ENCODE peak calls at places on chromosomes 7 and 10, in four cellular contexts. E is sigmoid colon, Q is suprapubic skin, D is ovary. N is an unnamed sample.
A peak's percentile ranks its signal among the peaks of the same experiment; 100 is the strongest.

GRCh38 chr7:157871681-157872080 is 534.9 kb downstream of the DNAJB6 start:
- DNase-seq in Q (no peak), D (no peak), E (no peak), N (no peak)

GRCh38 chr7:47404005-47404404 is 177.9 kb downstream of the TNS3 start:
- DNase-seq in Q (peak; percentile 29), E (no peak), D (no peak), N (peak; percentile 2)

GRCh38 chr7:137634356-137634755 is 212.4 kb downstream of the DGKI start:
- DNase-seq in D (no peak), E (no peak), Q (no peak), N (no peak)

GRCh38 chr7:73851410-73852338 is 9.3 kb upstream of the TMEM270 start:
- DNase-seq in Q (no peak), D (no peak), E (no peak), N (no peak)

GRCh38 chr10:94023909-94024308 is 30.2 kb downstream of the PLCE1 start:
- DNase-seq in D (no peak), Q (no peak), E (no peak), N (no peak)

GRCh38 chr7:50733552-50733951 is 49.1 kb downstream of the GRB10 start:
- DNase-seq in Q (no peak), D (no peak), E (no peak), N (no peak)

GRCh38 chr7:28773423-28774129 is 184.6 kb downstream of the TRIL start:
- DNase-seq in D (no peak), Q (no peak), E (no peak), N (peak; percentile 31)

GRCh38 chr7:134452419-134452827 is 6.5 kb downstream of the AKR1B1 start:
- DNase-seq in Q (no peak), E (no peak), D (no peak), N (no peak)

GRCh38 chr10:29026065-29026797 is 262.6 kb upstream of the LYZL1 start:
- DNase-seq in D (no peak), Q (no peak), E (no peak), N (no peak)

GRCh38 chr7:20777377-20778062 is 9.2 kb downstream of the SP8 start:
- DNase-seq in D (no peak), E (no peak), Q (no peak), N (no peak)

GRCh38 chr7:102985176-102985783 is 72.5 kb downstream of the LRRC17 start:
- DNase-seq in Q (no peak), E (no peak), D (no peak), N (no peak)

GRCh38 chr10:44977287-44978212 is 1.1 kb downstream of the DEPP1 start:
- DNase-seq in E (peak; percentile 69), Q (peak; percentile 83), D (peak; percentile 62), N (peak; percentile 20)

GRCh38 chr10:70695241-70696030 is 23.1 kb downstream of the ADAMTS14 start:
- DNase-seq in D (no peak), Q (no peak), E (no peak), N (no peak)

GRCh38 chr7:69947998-69948397 is 349.7 kb downstream of the AUTS2 start:
- DNase-seq in D (no peak), E (no peak), Q (no peak), N (no peak)

GRCh38 chr10:416091-416515 is 273.4 kb downstream of the DIP2C start:
- DNase-seq in D (no peak), Q (no peak), E (no peak), N (no peak)

GRCh38 chr7:158315881-158316280 is 271.7 kb downstream of the PTPRN2 start:
- DNase-seq in Q (no peak), D (no peak), E (no peak), N (no peak)

GRCh38 chr10:92124524-92125168 is 166.2 kb downstream of the CPEB3 start:
- DNase-seq in E (no peak), D (no peak), Q (no peak), N (peak; percentile 39)

GRCh38 chr7:94297397-94297838 is 97.3 kb upstream of the COL1A2 start:
- DNase-seq in E (peak; percentile 93), D (peak; percentile 71), Q (peak; percentile 82), N (peak; percentile 48)

GRCh38 chr10:79081353-79082034 is 12.7 kb downstream of the ZMIZ1 start:
- DNase-seq in E (no peak), Q (no peak), D (no peak), N (no peak)

GRCh38 chr7:83038787-83039186 is 123.9 kb downstream of the PCLO start:
- DNase-seq in D (no peak), E (no peak), Q (no peak), N (no peak)

GRCh38 chr7:41745451-41745850 is 42.6 kb upstream of the INHBA start:
- DNase-seq in D (no peak), E (no peak), Q (no peak), N (no peak)

GRCh38 chr10:48455392-48456151 is 149.1 kb downstream of the MAPK8 start:
- DNase-seq in Q (peak; percentile 69), D (peak; percentile 27), E (peak; percentile 54), N (no peak)

GRCh38 chr7:35037526-35038339 is 448 bp upstream of the DPY19L1 start:
- DNase-seq in Q (peak; percentile 90), D (peak; percentile 97), E (peak; percentile 96), N (peak; percentile 96)

GRCh38 chr10:122325235-122325634 is 49.3 kb upstream of the PLEKHA1 start:
- DNase-seq in D (no peak), Q (peak; percentile 62), E (no peak), N (no peak)

GRCh38 chr7:43465581-43466554 is 117.0 kb upstream of the STK17A start:
- DNase-seq in D (no peak), E (no peak), Q (no peak), N (no peak)

GRCh38 chr10:6297951-6298381 is 95.2 kb downstream of the PFKFB3 start:
- DNase-seq in Q (no peak), D (no peak), E (no peak), N (peak; percentile 25)

GRCh38 chr10:34661580-34661979 is 153.5 kb downstream of the PARD3 start:
- DNase-seq in E (no peak), D (no peak), Q (no peak), N (no peak)

GRCh38 chr7:12398186-12398585 is 5.5 kb downstream of the VWDE start:
- DNase-seq in D (no peak), E (no peak), Q (no peak), N (no peak)

GRCh38 chr7:41987-42386 is 150.4 kb upstream of the FAM20C start:
- DNase-seq in D (no peak), E (no peak), Q (peak; percentile 26), N (no peak)

GRCh38 chr10:113062977-113063967 is 113.2 kb downstream of the TCF7L2 start:
- DNase-seq in D (no peak), E (no peak), Q (no peak), N (no peak)

GRCh38 chr7:108222236-108222892 is 92.2 kb upstream of the LAMB4 start:
- DNase-seq in E (no peak), D (no peak), Q (no peak), N (no peak)

GRCh38 chr10:104577861-104578480 is 63.1 kb upstream of the SORCS3 start:
- DNase-seq in Q (no peak), D (no peak), E (no peak), N (no peak)

GRCh38 chr7:112649560-112649959 is 140.6 kb downstream of the TMEM168 start:
- DNase-seq in D (no peak), E (no peak), Q (no peak), N (no peak)

GRCh38 chr7:18666107-18666728 is 170.7 kb downstream of the HDAC9 start:
- DNase-seq in Q (peak; percentile 86), E (peak; percentile 87), D (peak; percentile 54), N (peak; percentile 81)

GRCh38 chr7:114539575-114539974 is 125.0 kb downstream of the FOXP2 start:
- DNase-seq in Q (no peak), D (peak; percentile 36), E (no peak), N (peak; percentile 7)

GRCh38 chr10:104327745-104328635 is 10.3 kb downstream of the ITPRIP start:
- DNase-seq in E (peak; percentile 81), Q (peak; percentile 80), D (peak; percentile 70), N (no peak)

GRCh38 chr10:68586622-68587325 is 26.6 kb downstream of the TET1 start:
- DNase-seq in Q (no peak), D (no peak), E (no peak), N (no peak)

GRCh38 chr10:61465807-61466425 is 12.7 kb upstream of the TMEM26 start:
- DNase-seq in Q (no peak), E (no peak), D (no peak), N (no peak)

GRCh38 chr7:36303202-36304098 is 86.2 kb upstream of the ANLN start:
- DNase-seq in D (peak; percentile 71), Q (peak; percentile 91), E (peak; percentile 92), N (peak; percentile 54)
- TF ChIP-seq EP300 in D (no peak), Q (no peak), E (peak; percentile 2), N (no peak)

DNA sequence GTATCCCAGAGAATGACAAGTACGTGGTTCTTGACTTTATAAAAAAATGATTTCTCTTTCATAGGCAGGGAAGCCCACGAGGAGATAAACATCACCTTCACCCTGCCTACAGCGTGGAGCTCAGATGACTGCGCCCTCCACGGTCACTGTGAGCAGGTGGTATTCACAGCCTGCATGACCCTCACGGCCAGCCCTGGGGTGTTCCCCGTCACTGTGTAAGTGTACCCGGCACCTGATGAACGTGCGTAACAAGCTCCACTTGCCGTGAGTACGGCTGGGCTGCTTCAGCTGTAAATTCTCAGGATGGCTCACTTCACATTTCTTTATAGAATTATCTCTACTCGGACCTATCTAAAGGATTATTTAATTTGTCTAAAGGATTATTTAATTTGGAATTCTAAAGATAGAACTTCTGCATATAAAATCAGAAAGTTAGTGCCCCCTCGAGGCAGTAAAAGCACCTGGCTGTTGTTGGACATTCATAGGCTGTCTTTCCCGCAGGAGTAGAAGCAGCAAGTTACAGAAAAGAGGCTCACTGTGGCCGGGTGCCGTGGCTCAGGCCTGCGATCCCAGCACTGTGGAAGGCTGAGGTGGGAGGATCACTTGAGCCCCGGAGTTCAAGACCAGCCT is 27.6 kb downstream of the TMEM248 start:
- DNase-seq in E (no peak), D (no peak), Q (no peak), N (no peak)
- TF ChIP-seq CTCF in E (no peak), D (no peak), Q (no peak), N (no peak)

GRCh38 chr10:95729323-95730055 is 26.5 kb upstream of the ENTPD1 start:
- DNase-seq in Q (no peak), E (no peak), D (no peak), N (no peak)

GRCh38 chr10:95730233-95730632 is 25.7 kb upstream of the ENTPD1 start:
- DNase-seq in E (no peak), D (no peak), Q (no peak), N (no peak)

GRCh38 chr10:95728535-95728934 is 27.4 kb upstream of the ENTPD1 start:
- DNase-seq in D (no peak), E (no peak), Q (no peak), N (no peak)
- TF ChIP-seq EP300 in D (no peak), E (peak; percentile 97), Q (peak; percentile 75), N (peak; percentile 96)

GRCh38 chr10:101055416-101055815 is 6.4 kb upstream of the KAZALD1 start:
- DNase-seq in Q (no peak), E (no peak), D (no peak), N (no peak)
- TF ChIP-seq CTCF in Q (no peak), E (no peak), D (no peak), N (no peak)

GRCh38 chr7:106199813-106200364 is 84.9 kb downstream of the NAMPT start:
- DNase-seq in D (no peak), E (no peak), Q (no peak), N (no peak)
- TF ChIP-seq EP300 in D (no peak), E (no peak), Q (no peak), N (no peak)

N was measured in transverse colon.